ENCODE peak calls at places on chromosomes 16 and 17, in six cellular contexts. O, D, S, C, E and R are unnamed samples.

GRCh38 chr17:77386502-77387192 is 245.9 kb downstream of the SEC14L1 start:
- DNase-seq in D (no peak), E (no peak), O (no peak), S (no peak), C (no peak), R (no peak)

GRCh38 chr17:40322417-40323315 is 13.7 kb downstream of the RARA start:
- DNase-seq in D (peak), S (peak), O (peak), E (no peak), C (peak), R (peak)

GRCh38 chr17:17362531-17362930 is 59.4 kb downstream of the NT5M start:
- DNase-seq in D (no peak), C (no peak), S (no peak), O (no peak), E (no peak), R (no peak)

GRCh38 chr17:2954898-2955445 is 108.4 kb downstream of the OR1D5 start:
- DNase-seq in S (no peak), C (no peak), E (no peak), O (peak), D (peak), R (no peak)

GRCh38 chr17:49577978-49578893 is 2.6 kb downstream of the NXPH3 start:
- DNase-seq in S (no peak), C (no peak), D (no peak), O (no peak), E (no peak), R (no peak)

GRCh38 chr16:22054847-22055590 is 37.3 kb upstream of the VWA3A start:
- DNase-seq in E (no peak), O (no peak), D (no peak), S (no peak), C (no peak), R (no peak)

GRCh38 chr17:15663691-15664090 is 20.4 kb downstream of the TRIM16 start:
- DNase-seq in O (no peak), D (no peak), E (no peak), S (no peak), C (no peak), R (no peak)

GRCh38 chr16:72198641-72199250 is 26.8 kb upstream of the PMFBP1 start:
- DNase-seq in D (no peak), S (no peak), E (no peak), O (no peak), C (no peak), R (no peak)

GRCh38 chr17:74453665-74454196 is 12.7 kb upstream of the CD300A start:
- DNase-seq in C (no peak), O (no peak), E (peak), S (peak), D (peak), R (peak)

GRCh38 chr17:62860962-62861873 is 53.1 kb upstream of the MARCHF10 start:
- DNase-seq in S (no peak), D (no peak), E (no peak), C (no peak), O (no peak), R (no peak)

GRCh38 chr17:40554646-40555295 is 10.5 kb downstream of the CCR7 start:
- DNase-seq in C (no peak), D (peak), S (no peak), O (no peak), E (peak), R (no peak)

GRCh38 chr16:83344014-83344413 is 463.8 kb upstream of the HSBP1 start:
- DNase-seq in C (no peak), E (no peak), S (no peak), D (no peak), O (no peak), R (no peak)

GRCh38 chr16:52346709-52347108 is 200.2 kb downstream of the TOX3 start:
- DNase-seq in O (no peak), C (no peak), S (no peak), E (no peak), D (no peak), R (no peak)

GRCh38 chr16:26992661-26993365 is 73.9 kb upstream of the C16orf82 start:
- DNase-seq in O (no peak), D (no peak), S (no peak), E (no peak), C (peak), R (no peak)

GRCh38 chr17:38912221-38912813 is 13.1 kb upstream of the LASP1NB start:
- DNase-seq in O (no peak), S (no peak), E (no peak), D (peak), C (no peak), R (no peak)

GRCh38 chr17:67274466-67274865 is 29.5 kb upstream of the HELZ start:
- DNase-seq in E (no peak), S (no peak), C (no peak), O (no peak), D (no peak), R (no peak)

GRCh38 chr17:67273900-67274299 is 28.9 kb upstream of the HELZ start:
- DNase-seq in C (no peak), O (no peak), D (no peak), E (no peak), S (no peak), R (no peak)

GRCh38 chr17:67270411-67270810 is 25.4 kb upstream of the HELZ start:
- DNase-seq in E (no peak), C (no peak), O (no peak), S (no peak), D (no peak), R (no peak)

GRCh38 chr17:67276075-67276474 is 31.1 kb upstream of the HELZ start:
- DNase-seq in C (no peak), S (no peak), O (peak), E (no peak), D (no peak), R (peak)

GRCh38 chr17:67272312-67273050 is 27.5 kb upstream of the HELZ start:
- DNase-seq in D (no peak), C (no peak), S (no peak), E (no peak), O (no peak), R (peak)
- TF ChIP-seq CTCF in D (no peak), C (peak), S (no peak), E (peak), O (peak), R (peak)

DNA sequence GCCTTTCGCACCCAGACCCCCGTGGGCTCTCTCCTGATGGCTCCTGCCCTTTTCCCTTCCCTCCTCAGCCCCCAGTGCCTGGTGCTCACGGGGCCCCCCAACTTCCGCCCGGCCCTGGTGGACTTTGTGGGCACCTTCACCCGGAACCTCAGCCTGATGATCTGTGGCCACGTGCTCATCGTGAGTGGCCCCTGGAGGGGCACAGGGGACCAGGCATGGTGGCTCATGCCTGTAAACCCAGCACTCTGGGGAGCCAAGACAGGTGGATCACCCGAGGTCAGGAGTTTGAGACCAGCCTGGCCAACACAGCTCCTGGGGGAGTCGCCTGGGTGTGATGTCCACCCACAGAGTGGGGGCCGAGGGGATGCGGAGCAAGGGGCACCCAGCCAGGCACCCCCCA is 21.3 kb downstream of the SLC12A3 start:
- DNase-seq in C (no peak), S (no peak), D (no peak), O (no peak), E (no peak), R (no peak)
- TF ChIP-seq CTCF in C (no peak), S (no peak), D (no peak), O (no peak), E (no peak), R (no peak)

GRCh38 chr17:67377727-67378443 is 804 bp downstream of the PITPNC1 start:
- DNase-seq in O (no peak), C (peak), S (peak), E (peak), D (peak), R (peak)
- TF ChIP-seq CTCF in O (peak), C (no peak), S (peak), E (peak), D (no peak), R (no peak)

GRCh38 chr16:75108792-75109731 is 7.5 kb downstream of the LDHD start:
- DNase-seq in E (no peak), C (no peak), S (peak), O (peak), D (peak), R (no peak)
- TF ChIP-seq CTCF in E (no peak), C (no peak), S (no peak), O (no peak), D (no peak), R (no peak)

GRCh38 chr17:12790806-12791148 is 1.5 kb downstream of the ARHGAP44 start:
- DNase-seq in C (no peak), S (no peak), E (no peak), D (no peak), O (no peak), R (no peak)
- TF ChIP-seq CTCF in C (no peak), S (no peak), E (no peak), D (no peak), O (no peak), R (no peak)

DNA sequence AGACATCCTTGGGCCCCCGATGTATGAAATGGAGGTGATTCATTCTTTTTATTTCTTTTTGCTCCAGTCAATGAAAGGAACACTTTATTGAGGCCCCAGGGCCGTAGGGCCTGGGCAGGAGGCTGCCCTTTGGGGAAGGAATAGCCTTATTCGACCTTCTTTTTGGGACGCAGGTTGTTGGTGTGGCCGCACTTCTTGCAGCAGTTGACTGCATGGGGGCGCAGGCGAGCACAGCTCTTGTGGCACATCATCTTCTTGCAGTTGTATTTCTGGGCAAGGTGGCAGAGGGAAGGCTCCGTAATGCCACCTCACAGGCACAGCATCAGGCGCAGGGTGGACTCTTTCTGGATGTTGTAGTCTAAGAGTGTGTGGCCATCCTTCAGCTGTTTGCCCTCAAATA is 50.9 kb downstream of the SIAH1 start:
- DNase-seq in D (no peak), C (no peak), S (no peak), O (no peak), E (no peak), R (no peak)
- TF ChIP-seq CTCF in D (no peak), C (no peak), S (no peak), O (peak), E (no peak), R (no peak)

GRCh38 chr17:27618417-27618816 is 12.6 kb upstream of the LGALS9 start:
- DNase-seq in D (no peak), O (no peak), C (no peak), E (no peak), S (no peak), R (no peak)
- TF ChIP-seq CTCF in D (no peak), O (no peak), C (no peak), E (no peak), S (no peak), R (no peak)

GRCh38 chr17:7711356-7711755 is 6.2 kb upstream of the DNAH2 start:
- DNase-seq in C (no peak), D (no peak), S (no peak), O (no peak), E (no peak), R (no peak)
- TF ChIP-seq CTCF in C (peak), D (no peak), S (no peak), O (peak), E (peak), R (no peak)

GRCh38 chr16:58638148-58639036 is 8.8 kb upstream of the CNOT1 start:
- DNase-seq in S (no peak), O (peak), E (no peak), C (no peak), D (peak), R (peak)
- TF ChIP-seq CTCF in S (no peak), O (peak), E (no peak), C (no peak), D (no peak), R (no peak)